ENCODE peak calls at places on chromosomes 5 and 9, in nine cellular contexts. E is heart left ventricle; T is choroid plexus epithelial cell; X is IMR-90; L is CD8-positive, alpha-beta T cell; U is stomach; W is body of pancreas; G is HCT116; Y is SJCRH30. S is an unnamed sample.

GRCh38 chr9:98882569-98882923 is 61.2 kb upstream of the COL15A1 start:
- DNase-seq in L (no peak), W (no peak), T (no peak), X (no peak), E (no peak), G (no peak), Y (no peak), U (no peak), S (no peak)

GRCh38 chr5:89117131-89117644 is 234.2 kb upstream of the MEF2C start:
- DNase-seq in U (no peak), L (no peak), W (peak), T (no peak), Y (peak), E (no peak), X (no peak), G (no peak), S (no peak)

GRCh38 chr9:76403352-76403751 is 9.1 kb upstream of the RFK start:
- DNase-seq in L (no peak), W (no peak), T (peak), X (peak), E (no peak), G (peak), U (no peak), Y (no peak), S (peak)

GRCh38 chr5:139763584-139764249 is 31.9 kb upstream of the PSD2 start:
- DNase-seq in E (no peak), L (no peak), U (no peak), T (no peak), Y (no peak), W (no peak), X (no peak), G (no peak), S (no peak)

GRCh38 chr5:16616536-16617271 is at the start of gene RETREG1:
- DNase-seq in Y (peak), E (peak), L (peak), X (no peak), G (peak), W (peak), U (peak), T (peak), S (no peak)

GRCh38 chr5:168400429-168401220 is 85.6 kb upstream of the RARS1 start:
- DNase-seq in W (no peak), G (no peak), L (no peak), E (no peak), U (no peak), Y (no peak), X (no peak), T (no peak), S (no peak)

GRCh38 chr5:93145767-93146166 is 435.3 kb downstream of the NR2F1-AS1 start:
- DNase-seq in L (no peak), T (peak), W (no peak), Y (no peak), E (no peak), X (peak), G (no peak), U (no peak), S (peak)

GRCh38 chr5:72438141-72438540 is 69.1 kb downstream of the ZNF366 start:
- DNase-seq in Y (no peak), W (no peak), E (no peak), X (peak), U (no peak), T (no peak), G (no peak), L (no peak), S (no peak)

GRCh38 chr9:17422994-17423680 is 155.7 kb upstream of the SH3GL2 start:
- DNase-seq in W (no peak), E (no peak), L (no peak), U (no peak), T (peak), G (no peak), Y (no peak), X (peak), S (no peak)

GRCh38 chr5:147558826-147559225 is 49.0 kb upstream of the DPYSL3 start:
- DNase-seq in W (peak), X (peak), G (no peak), U (no peak), T (peak), E (peak), Y (peak), L (no peak), S (peak)

GRCh38 chr5:143147382-143147781 is 256.1 kb downstream of the NR3C1 start:
- DNase-seq in L (no peak), Y (no peak), X (no peak), T (no peak), W (no peak), G (no peak), U (no peak), E (no peak), S (no peak)

GRCh38 chr9:91522496-91522895 is 98.9 kb upstream of the NFIL3 start:
- DNase-seq in T (no peak), W (no peak), L (no peak), X (peak), E (no peak), Y (no peak), U (no peak), G (no peak), S (no peak)

GRCh38 chr5:157744055-157745011 is 821 bp downstream of the LSM11 start:
- DNase-seq in L (no peak), X (no peak), G (no peak), W (peak), E (peak), T (no peak), Y (peak), U (no peak), S (no peak)

GRCh38 chr5:140855772-140856674 is at the start of gene PCDHA10:
- DNase-seq in Y (no peak), E (no peak), L (no peak), X (no peak), W (peak), T (no peak), U (no peak), G (peak), S (no peak)
- H3K4me3 ChIP-seq in Y (no peak), E (no peak), L (no peak), X (no peak), W (no peak), T (no peak), U (peak), G (no peak), S (no peak)

GRCh38 chr5:137254153-137254552 is 245.0 kb downstream of the SPOCK1 start:
- DNase-seq in Y (no peak), G (no peak), L (no peak), X (peak), T (peak), U (no peak), E (no peak), W (no peak), S (no peak)
- H3K4me3 ChIP-seq in Y (no peak), G (no peak), L (no peak), X (no peak), T (no peak), U (no peak), E (no peak), W (no peak), S (no peak)

DNA sequence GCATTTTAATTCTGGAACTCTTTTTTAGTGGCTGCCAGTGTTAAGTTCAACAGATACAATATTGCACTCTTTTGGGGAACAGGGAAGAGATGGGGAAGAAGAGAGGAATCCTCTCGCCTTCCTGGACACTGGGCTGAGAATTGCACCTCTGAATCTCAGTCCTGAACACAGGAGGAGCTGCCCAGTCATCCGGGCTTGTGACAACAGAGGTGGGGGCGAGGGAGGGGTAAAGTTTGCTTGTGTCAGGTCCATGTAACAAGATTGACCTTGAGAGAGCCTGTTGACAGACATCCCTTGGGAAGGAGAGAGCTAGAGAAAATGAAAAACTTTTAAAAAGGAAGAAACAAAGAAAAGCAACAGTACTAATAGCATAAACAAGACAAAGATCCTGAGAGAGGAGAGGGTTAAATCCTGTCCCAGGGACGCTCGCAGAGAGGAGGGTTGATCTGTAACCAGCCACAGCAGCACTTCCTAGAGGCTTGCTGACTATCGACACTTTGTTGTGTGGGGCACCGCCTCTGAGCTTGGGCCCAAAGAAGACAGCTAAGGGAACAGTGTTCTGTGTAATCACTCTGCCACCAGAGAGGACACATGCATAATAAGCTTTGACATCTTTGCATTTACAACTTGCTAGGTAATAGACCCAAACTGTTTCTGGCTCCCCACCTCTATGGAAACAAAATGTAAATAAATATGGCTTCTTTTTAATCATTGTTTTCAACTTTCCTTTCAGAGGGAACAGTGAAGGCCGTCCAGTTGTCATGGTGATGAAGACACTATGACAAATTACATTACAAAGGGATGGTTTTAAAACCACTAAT is 363.7 kb downstream of the CSNK1G3 start:
- DNase-seq in Y (peak), L (no peak), X (no peak), E (peak), W (peak), G (no peak), T (no peak), U (no peak), S (no peak)
- H3K4me3 ChIP-seq in Y (peak), L (no peak), X (no peak), E (no peak), W (no peak), G (no peak), T (no peak), U (no peak), S (no peak)

GRCh38 chr9:129456549-129457324 is 164.2 kb downstream of the C9orf50 start:
- DNase-seq in U (no peak), L (no peak), X (no peak), E (no peak), W (no peak), T (no peak), G (no peak), Y (no peak), S (no peak)

GRCh38 chr9:129457325-129457779 is 163.5 kb downstream of the C9orf50 start:
- DNase-seq in T (no peak), W (no peak), U (no peak), G (no peak), L (no peak), X (no peak), Y (no peak), E (no peak), S (no peak)

GRCh38 chr9:129459550-129460322 is 161.2 kb downstream of the C9orf50 start:
- DNase-seq in E (no peak), L (no peak), T (no peak), X (no peak), W (peak), G (no peak), Y (no peak), U (no peak), S (no peak)

GRCh38 chr9:129458663-129459549 is 162.0 kb downstream of the C9orf50 start:
- DNase-seq in U (peak), G (no peak), W (peak), L (no peak), T (peak), X (no peak), Y (peak), E (peak), S (peak)

DNA sequence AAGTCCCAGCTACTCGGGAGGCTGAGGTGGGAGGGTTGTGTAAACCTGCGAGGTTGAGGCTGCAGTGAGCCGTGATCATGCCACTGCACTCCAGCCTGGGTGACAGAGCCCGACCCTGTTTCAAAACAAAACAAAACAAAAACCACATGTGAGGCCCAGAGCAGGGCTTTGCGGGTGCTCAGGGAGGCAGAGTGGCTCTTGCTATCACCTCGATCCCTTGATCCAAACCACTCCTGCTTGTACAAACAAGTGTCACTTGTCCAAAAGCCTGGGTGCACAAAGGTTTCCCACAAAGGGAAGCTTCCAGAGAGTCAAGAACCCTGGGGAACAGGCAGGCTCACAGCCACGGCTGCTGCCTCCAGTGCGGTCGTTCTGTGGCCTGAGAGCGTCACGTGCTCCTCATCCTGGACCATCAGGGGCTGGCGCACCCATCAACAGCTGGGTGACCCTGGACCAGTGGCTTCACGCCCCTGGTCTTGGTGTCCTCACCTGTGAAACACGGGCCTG is 162.7 kb downstream of the C9orf50 start:
- DNase-seq in T (peak), Y (peak), W (peak), X (no peak), G (no peak), E (peak), U (peak), L (peak), S (peak)
- H3K4me3 ChIP-seq in T (no peak), Y (no peak), W (no peak), X (no peak), G (no peak), E (no peak), U (no peak), L (peak), S (no peak)

GRCh38 chr5:119395080-119395836 is 39.4 kb downstream of the TNFAIP8 start:
- DNase-seq in U (no peak), W (no peak), Y (no peak), L (no peak), G (no peak), E (no peak), T (peak), X (no peak), S (no peak)

GRCh38 chr5:119396265-119396664 is 40.4 kb downstream of the TNFAIP8 start:
- DNase-seq in G (no peak), X (no peak), Y (no peak), L (no peak), U (no peak), T (no peak), E (no peak), W (no peak), S (no peak)

GRCh38 chr5:119393201-119393691 is 37.4 kb downstream of the TNFAIP8 start:
- DNase-seq in Y (no peak), E (no peak), U (no peak), G (no peak), T (no peak), X (no peak), W (no peak), L (no peak), S (no peak)

GRCh38 chr5:119397518-119398380 is 41.9 kb downstream of the TNFAIP8 start:
- DNase-seq in L (no peak), U (no peak), X (peak), G (no peak), T (peak), E (no peak), W (no peak), Y (no peak), S (peak)

GRCh38 chr5:119393746-119394145 is 37.9 kb downstream of the TNFAIP8 start:
- DNase-seq in E (no peak), G (no peak), W (no peak), X (peak), L (no peak), U (no peak), T (peak), Y (no peak), S (no peak)
- H3K4me3 ChIP-seq in E (no peak), G (no peak), W (no peak), X (no peak), L (no peak), U (no peak), T (no peak), Y (no peak), S (no peak)

S was measured in brain microvascular endothelial cell.